ENCODE peak calls at places on chromosome 11, in four cellular contexts. W is sigmoid colon, X is MM.1S, Z is left ventricle myocardium inferior. K is an unnamed sample. For H3K9me3, the result is how much of the 10 kb centered on the place peaks cover.

GRCh38 chr11:119505861-119506260 is 82.9 kb upstream of the THY1 start:
- DNase-seq in W (peak), X (no peak), Z (no peak), K (no peak)

GRCh38 chr11:126973051-126973450 is 27.5 kb downstream of the KIRREL3 start:
- DNase-seq in W (no peak), X (no peak), Z (no peak), K (no peak)

GRCh38 chr11:80872116-80872728 is 1431.4 kb upstream of the TENM4 start:
- DNase-seq in W (no peak), X (no peak), Z (no peak), K (no peak)

GRCh38 chr11:37087650-37088572 is 489.9 kb upstream of the RAG2 start:
- DNase-seq in W (no peak), X (no peak), Z (no peak), K (no peak)

GRCh38 chr11:10493041-10493663 is 38.1 kb downstream of the AMPD3 start:
- DNase-seq in W (no peak), X (no peak), Z (no peak), K (no peak)

GRCh38 chr11:44833869-44834452 is 107.2 kb downstream of the TSPAN18 start:
- DNase-seq in W (no peak), X (no peak), Z (no peak), K (no peak)

GRCh38 chr11:30351061-30351460 is 28.2 kb downstream of the ARL14EP start:
- DNase-seq in W (no peak), X (no peak), Z (no peak), K (no peak)

GRCh38 chr11:11661356-11662040 is 39.7 kb upstream of the GALNT18 start:
- DNase-seq in W (no peak), X (no peak), Z (no peak), K (no peak)

GRCh38 chr11:130472434-130472961 is 24.1 kb downstream of the ADAMTS15 start:
- DNase-seq in W (no peak), X (no peak), Z (no peak), K (no peak)

GRCh38 chr11:48107188-48107704 is 109.4 kb upstream of the OR4B1 start:
- DNase-seq in W (no peak), X (peak), Z (no peak), K (no peak)

DNA sequence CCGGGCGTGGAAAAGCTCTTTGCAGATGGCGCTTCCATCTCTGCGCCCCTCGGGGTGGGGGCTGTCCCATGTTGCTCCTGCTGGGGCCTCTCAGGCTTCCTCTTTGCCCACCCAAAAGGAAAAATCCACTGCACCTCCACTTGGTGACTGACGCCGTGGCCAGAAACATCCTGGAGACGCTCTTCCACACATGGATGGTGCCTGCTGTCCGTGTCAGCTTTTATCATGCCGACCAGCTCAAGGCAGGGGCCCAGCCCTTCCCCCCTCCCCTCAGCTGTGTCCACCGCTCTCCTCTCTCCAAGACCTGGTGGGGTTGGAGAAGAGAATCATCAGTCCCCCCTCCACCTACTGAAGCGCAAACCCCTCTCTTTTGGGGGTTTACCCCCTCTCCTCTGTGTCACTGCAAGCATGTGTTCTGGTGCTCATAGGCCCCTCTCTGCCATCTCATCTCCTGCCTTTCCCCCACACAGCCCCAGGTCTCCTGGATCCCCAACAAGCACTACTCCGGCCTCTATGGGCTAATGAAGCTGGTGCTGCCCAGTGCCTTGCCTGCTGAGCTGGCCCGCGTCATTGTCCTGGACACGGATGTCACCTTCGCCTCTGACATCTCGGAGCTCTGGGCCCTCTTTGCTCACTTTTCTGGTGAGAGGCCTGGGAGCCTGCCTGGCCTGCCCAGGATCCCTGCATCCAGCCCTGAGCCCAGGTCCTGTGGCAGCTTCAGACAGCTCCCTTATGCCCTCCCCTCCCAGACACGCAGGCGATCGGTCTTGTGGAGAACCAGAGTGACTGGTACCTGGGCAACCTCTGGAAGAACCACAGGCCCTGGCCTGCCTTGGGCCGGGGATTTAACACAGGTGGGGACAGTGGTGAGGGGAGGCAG is 1.8 kb downstream of the LARGE2 start:
- DNase-seq in W (peak), X (no peak), Z (peak), K (no peak)
- H3K9me3 ChIP-seq in W (under half), X (under half), Z (under half), K (under half)

DNA sequence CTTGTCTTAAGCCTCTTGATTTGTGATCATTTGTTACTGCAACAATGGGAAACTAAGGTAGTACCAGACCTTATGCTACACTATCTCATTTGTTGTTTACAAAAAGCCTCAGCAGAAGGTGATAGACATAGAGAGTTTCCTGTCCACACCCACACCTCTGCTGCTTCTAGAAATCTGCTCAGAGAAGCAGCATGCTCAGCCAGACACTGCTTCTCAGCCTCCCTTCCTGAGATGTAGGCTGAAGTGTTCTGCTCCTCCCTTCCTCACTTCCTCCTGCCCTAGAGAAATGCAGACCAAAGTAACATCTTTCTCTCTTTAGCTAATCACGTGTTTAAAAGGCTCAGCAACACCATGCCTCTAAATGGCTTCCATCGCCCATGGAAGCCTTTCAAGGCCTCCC is 88.4 kb downstream of the SLC1A2 start:
- DNase-seq in W (no peak), X (peak), Z (no peak), K (no peak)
- H3K27ac ChIP-seq in W (no peak), X (peak), Z (no peak), K (no peak)

GRCh38 chr11:70759846-70760245 is 361.5 kb downstream of the CTTN start:
- DNase-seq in W (peak), X (no peak), Z (no peak), K (no peak)
- TF ChIP-seq CTCF in W (no peak), X (no peak), Z (no peak), K (no peak)

DNA sequence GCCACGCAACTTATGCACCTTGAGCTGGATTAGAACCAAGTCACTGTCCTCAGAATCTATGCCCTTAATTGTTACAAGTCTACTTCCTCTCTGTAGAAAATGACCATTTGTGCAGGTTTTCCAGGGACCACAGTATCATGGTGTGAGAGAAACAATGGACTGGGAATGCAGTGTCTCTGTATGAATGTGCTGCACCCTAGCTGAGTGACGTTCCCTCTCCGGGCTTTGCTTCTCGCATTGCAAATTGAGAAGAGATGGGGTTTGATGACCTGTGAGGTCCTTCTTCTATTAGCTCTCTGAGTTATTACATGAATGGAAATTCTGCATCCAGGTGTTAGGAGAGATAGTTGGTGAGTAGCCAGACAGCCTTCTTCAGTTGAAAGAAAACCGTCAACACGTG is 1052.3 kb downstream of the NTM start:
- DNase-seq in W (no peak), X (no peak), Z (no peak), K (no peak)
- H3K9me3 ChIP-seq in W (under half), X (under half), Z (under half), K (under half)

GRCh38 chr11:118175600-118176399 is 639 bp downstream of the SCN2B start:
- DNase-seq in W (no peak), X (no peak), Z (no peak), K (no peak)

GRCh38 chr11:118174006-118174567 is 2.4 kb downstream of the SCN2B start:
- DNase-seq in W (no peak), X (no peak), Z (no peak), K (no peak)

GRCh38 chr11:118176400-118177134 is at the start of gene SCN2B:
- DNase-seq in W (no peak), X (no peak), Z (no peak), K (no peak)

GRCh38 chr11:118172356-118172755 is 4.1 kb downstream of the SCN2B start:
- DNase-seq in W (no peak), X (no peak), Z (no peak), K (no peak)

GRCh38 chr11:118175031-118175531 is 1.4 kb downstream of the SCN2B start:
- DNase-seq in W (no peak), X (no peak), Z (peak), K (no peak)
- H3K27ac ChIP-seq in W (peak), X (no peak), Z (peak), K (no peak)

GRCh38 chr11:68610452-68611116 is 73.8 kb upstream of the GAL start:
- DNase-seq in W (no peak), X (no peak), Z (no peak), K (no peak)
- TF ChIP-seq CTCF in W (no peak), X (peak), Z (peak), K (no peak)

DNA sequence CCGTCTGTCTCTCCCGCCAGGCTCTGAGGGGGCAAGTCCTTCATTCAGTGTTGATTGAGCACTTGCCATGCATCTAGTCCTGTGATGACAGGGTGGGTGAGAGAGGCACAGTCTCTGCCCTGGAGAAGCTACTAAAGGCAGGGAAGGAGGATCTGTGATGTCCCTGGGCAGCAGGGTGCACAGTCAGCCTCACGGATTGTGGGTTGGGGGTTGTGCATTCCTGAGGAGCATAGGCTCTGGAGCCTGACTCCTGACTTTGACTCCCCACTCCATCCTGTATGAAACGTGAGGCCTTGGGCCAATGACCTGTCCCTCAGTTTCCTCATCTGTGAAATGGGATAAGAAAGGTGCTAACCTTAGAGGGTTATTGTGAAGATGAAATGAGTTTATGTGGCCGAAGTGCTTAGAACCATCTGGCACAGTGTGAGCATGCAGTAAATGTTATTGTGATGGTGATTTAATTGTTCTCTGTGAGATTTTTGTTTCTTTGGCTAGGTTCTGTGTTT is 4.7 kb downstream of the SLC22A8 start:
- DNase-seq in W (no peak), X (no peak), Z (no peak), K (no peak)
- H3K9me3 ChIP-seq in W (under half), X (under half), Z (under half), K (under half)

GRCh38 chr11:1920909-1921575 is 1.5 kb downstream of the TNNT3 start:
- DNase-seq in W (no peak), X (no peak), Z (no peak), K (no peak)
- H3K27ac ChIP-seq in W (peak), X (no peak), Z (peak), K (no peak)